ENCODE peak calls at places on chromosomes 12 and 14, in nine cellular contexts. One of them, this sample, is unnamed.

GRCh38 chr14:55838529-55839052 is 258.6 kb downstream of the KTN1 start:
- DNase-seq in non-pigmented ciliary epithelial cell: no peak
- DNase-seq in Daoy: no peak
- DNase-seq in DMS79 treated with DMSO at 0.1 percent for 48 hours: no peak
- DNase-seq in endothelial cell: no peak
- DNase-seq in Peyer's patch: no peak
- DNase-seq in T follicular helper cell: no peak
- DNase-seq in effector CD4-positive, alpha-beta T cell: no peak
- DNase-seq in HCEC 1CT: no peak
- DNase-seq in this sample: no peak

GRCh38 chr12:83404521-83404920 is 717.8 kb downstream of the TMTC2 start:
- DNase-seq in non-pigmented ciliary epithelial cell: no peak
- DNase-seq in Daoy: no peak
- DNase-seq in DMS79 treated with DMSO at 0.1 percent for 48 hours: no peak
- DNase-seq in endothelial cell: no peak
- DNase-seq in Peyer's patch: no peak
- DNase-seq in T follicular helper cell: no peak
- DNase-seq in effector CD4-positive, alpha-beta T cell: no peak
- DNase-seq in HCEC 1CT: no peak
- DNase-seq in this sample: no peak

GRCh38 chr12:68474467-68475204 is 136.1 kb upstream of the RAP1B start:
- DNase-seq in non-pigmented ciliary epithelial cell: no peak
- DNase-seq in Daoy: no peak
- DNase-seq in DMS79 treated with DMSO at 0.1 percent for 48 hours: no peak
- DNase-seq in endothelial cell: no peak
- DNase-seq in Peyer's patch: no peak
- DNase-seq in T follicular helper cell: no peak
- DNase-seq in effector CD4-positive, alpha-beta T cell: no peak
- DNase-seq in HCEC 1CT: no peak
- DNase-seq in this sample: no peak

GRCh38 chr12:131011165-131012079 is 57.7 kb downstream of the ADGRD1 start:
- DNase-seq in non-pigmented ciliary epithelial cell: no peak
- DNase-seq in Daoy: no peak
- DNase-seq in DMS79 treated with DMSO at 0.1 percent for 48 hours: no peak
- DNase-seq in endothelial cell: no peak
- DNase-seq in Peyer's patch: no peak
- DNase-seq in T follicular helper cell: no peak
- DNase-seq in effector CD4-positive, alpha-beta T cell: no peak
- DNase-seq in HCEC 1CT: no peak
- DNase-seq in this sample: no peak

GRCh38 chr12:71865166-71865713 is 25.7 kb downstream of the TBC1D15 start:
- DNase-seq in non-pigmented ciliary epithelial cell: peak
- DNase-seq in Daoy: peak
- DNase-seq in DMS79 treated with DMSO at 0.1 percent for 48 hours: no peak
- DNase-seq in endothelial cell: no peak
- DNase-seq in Peyer's patch: no peak
- DNase-seq in T follicular helper cell: no peak
- DNase-seq in effector CD4-positive, alpha-beta T cell: no peak
- DNase-seq in HCEC 1CT: peak
- DNase-seq in this sample: peak

GRCh38 chr14:61420326-61420725 is 98.9 kb downstream of the PRKCH start:
- DNase-seq in non-pigmented ciliary epithelial cell: no peak
- DNase-seq in Daoy: peak
- DNase-seq in DMS79 treated with DMSO at 0.1 percent for 48 hours: no peak
- DNase-seq in endothelial cell: no peak
- DNase-seq in Peyer's patch: no peak
- DNase-seq in T follicular helper cell: peak
- DNase-seq in effector CD4-positive, alpha-beta T cell: peak
- DNase-seq in HCEC 1CT: no peak
- DNase-seq in this sample: peak

GRCh38 chr12:40992674-40993073 is 195.4 kb upstream of the PDZRN4 start:
- DNase-seq in non-pigmented ciliary epithelial cell: no peak
- DNase-seq in Daoy: no peak
- DNase-seq in DMS79 treated with DMSO at 0.1 percent for 48 hours: no peak
- DNase-seq in endothelial cell: no peak
- DNase-seq in Peyer's patch: no peak
- DNase-seq in T follicular helper cell: no peak
- DNase-seq in effector CD4-positive, alpha-beta T cell: no peak
- DNase-seq in HCEC 1CT: no peak
- DNase-seq in this sample: no peak

GRCh38 chr14:71702799-71703198 is 229.4 kb upstream of the RGS6 start:
- DNase-seq in non-pigmented ciliary epithelial cell: no peak
- DNase-seq in Daoy: no peak
- DNase-seq in DMS79 treated with DMSO at 0.1 percent for 48 hours: no peak
- DNase-seq in endothelial cell: no peak
- DNase-seq in Peyer's patch: no peak
- DNase-seq in T follicular helper cell: no peak
- DNase-seq in effector CD4-positive, alpha-beta T cell: no peak
- DNase-seq in HCEC 1CT: no peak
- DNase-seq in this sample: no peak

GRCh38 chr12:113232787-113233585 is 11.7 kb downstream of the TPCN1 start:
- DNase-seq in non-pigmented ciliary epithelial cell: no peak
- DNase-seq in Daoy: peak
- DNase-seq in DMS79 treated with DMSO at 0.1 percent for 48 hours: peak
- DNase-seq in endothelial cell: no peak
- DNase-seq in Peyer's patch: peak
- DNase-seq in T follicular helper cell: peak
- DNase-seq in effector CD4-positive, alpha-beta T cell: peak
- DNase-seq in HCEC 1CT: no peak
- DNase-seq in this sample: peak

GRCh38 chr12:78898416-78898815 is 33.8 kb downstream of the SYT1 start:
- DNase-seq in non-pigmented ciliary epithelial cell: no peak
- DNase-seq in Daoy: no peak
- DNase-seq in DMS79 treated with DMSO at 0.1 percent for 48 hours: peak
- DNase-seq in endothelial cell: no peak
- DNase-seq in Peyer's patch: no peak
- DNase-seq in T follicular helper cell: no peak
- DNase-seq in effector CD4-positive, alpha-beta T cell: no peak
- DNase-seq in HCEC 1CT: no peak
- DNase-seq in this sample: no peak

GRCh38 chr12:65156366-65156831 is 13.0 kb upstream of the LEMD3 start:
- DNase-seq in non-pigmented ciliary epithelial cell: no peak
- DNase-seq in Daoy: no peak
- DNase-seq in DMS79 treated with DMSO at 0.1 percent for 48 hours: no peak
- DNase-seq in endothelial cell: no peak
- DNase-seq in Peyer's patch: no peak
- DNase-seq in T follicular helper cell: no peak
- DNase-seq in effector CD4-positive, alpha-beta T cell: no peak
- DNase-seq in HCEC 1CT: no peak
- DNase-seq in this sample: no peak